ENCODE peak calls at places on chromosome X, in six cellular contexts. D is neural progenitor cell; E is CD8-positive, alpha-beta T cell; P is CD8-positive, alpha-beta memory T cell; C is aorta; G is testis. S is an unnamed sample. For H3K4me1, the result is how much of the 10 kb centered on the place peaks cover.

GRCh38 chrX:76555816-76556215 is 128.3 kb downstream of the MAGEE1 start:
- DNase-seq in D (peak), E (no peak), P (no peak), C (no peak), G (peak), S (no peak)

GRCh38 chrX:100289159-100289558 is 120.9 kb downstream of the PCDH19 start:
- DNase-seq in D (no peak), E (no peak), P (no peak), C (no peak), G (no peak), S (no peak)

GRCh38 chrX:136272325-136272724 is 21.1 kb upstream of the MAP7D3 start:
- DNase-seq in D (no peak), E (no peak), P (no peak), C (no peak), G (no peak), S (no peak)

GRCh38 chrX:10310502-10310901 is 153.7 kb downstream of the CLCN4 start:
- DNase-seq in D (no peak), E (no peak), P (no peak), C (no peak), G (no peak), S (no peak)

GRCh38 chrX:2894885-2895292 is 34.2 kb downstream of the ARSD start:
- DNase-seq in D (no peak), E (no peak), P (no peak), C (no peak), G (no peak), S (no peak)

GRCh38 chrX:149720021-149720689 is 8.3 kb downstream of the MAGEA11 start:
- DNase-seq in D (peak), E (no peak), P (no peak), C (no peak), G (no peak), S (no peak)

GRCh38 chrX:105191878-105192277 is 28.6 kb downstream of the TEX13A start:
- DNase-seq in D (peak), E (no peak), P (no peak), C (no peak), G (peak), S (no peak)

GRCh38 chrX:144732588-144732987 is 514.7 kb upstream of the SPANXN1 start:
- DNase-seq in D (no peak), E (no peak), P (no peak), C (no peak), G (no peak), S (no peak)

GRCh38 chrX:113644426-113644825 is 803.8 kb upstream of the AMOT start:
- DNase-seq in D (no peak), E (no peak), P (no peak), C (no peak), G (no peak), S (no peak)

GRCh38 chrX:26925088-26925487 is 538.1 kb downstream of the PPP4R3C start:
- DNase-seq in D (no peak), E (no peak), P (no peak), C (no peak), G (no peak), S (no peak)

GRCh38 chrX:24515447-24515846 is 50.4 kb downstream of the PDK3 start:
- DNase-seq in D (peak), E (no peak), P (no peak), C (no peak), G (peak), S (no peak)

GRCh38 chrX:8783100-8784098 is 17.8 kb downstream of the FAM9A start:
- DNase-seq in D (peak), E (peak), P (peak), C (no peak), G (peak), S (no peak)

GRCh38 chrX:10932842-10933440 is 178.2 kb upstream of the HCCS start:
- DNase-seq in D (no peak), E (no peak), P (no peak), C (no peak), G (no peak), S (no peak)

GRCh38 chrX:46572295-46572936 is 1.1 kb upstream of the CHST7 start:
- DNase-seq in D (no peak), E (peak), P (peak), C (no peak), G (no peak), S (no peak)

GRCh38 chrX:146409528-146409927 is 400.0 kb upstream of the CXorf51B start:
- DNase-seq in D (no peak), E (no peak), P (no peak), C (no peak), G (no peak), S (no peak)

GRCh38 chrX:150565551-150565950 is 2.9 kb upstream of the MTM1 start:
- DNase-seq in D (no peak), E (no peak), P (no peak), C (no peak), G (no peak), S (no peak)

GRCh38 chrX:150730719-150731118 is 37.5 kb downstream of the MTMR1 start:
- DNase-seq in D (no peak), E (no peak), P (no peak), C (no peak), G (no peak), S (no peak)

GRCh38 chrX:107571296-107571998 is 56.9 kb upstream of the PRPS1 start:
- DNase-seq in D (no peak), E (no peak), P (no peak), C (no peak), G (no peak), S (no peak)

GRCh38 chrX:50813843-50814661 is at the start of gene SHROOM4:
- DNase-seq in D (peak), E (no peak), P (no peak), C (peak), G (peak), S (peak)

GRCh38 chrX:9515973-9516538 is 51.2 kb downstream of the TBL1X start:
- DNase-seq in D (no peak), E (no peak), P (no peak), C (no peak), G (peak), S (no peak)

GRCh38 chrX:1244164-1245076 is 24.2 kb upstream of the CSF2RA start:
- DNase-seq in D (peak), E (no peak), P (no peak), C (no peak), G (no peak), S (no peak)

GRCh38 chrX:100363926-100364325 is 46.1 kb downstream of the PCDH19 start:
- DNase-seq in D (no peak), E (no peak), P (no peak), C (no peak), G (no peak), S (no peak)

GRCh38 chrX:107014927-107015326 is 14.9 kb upstream of the MORC4 start:
- DNase-seq in D (no peak), E (no peak), P (no peak), C (no peak), G (no peak), S (no peak)

GRCh38 chrX:136497556-136498048 is at the start of gene HTATSF1:
- DNase-seq in D (peak), E (no peak), P (no peak), C (no peak), G (no peak), S (no peak)

GRCh38 chrX:101619336-101619735 is 1.5 kb upstream of the ARMCX6 start:
- DNase-seq in D (peak), E (no peak), P (no peak), C (no peak), G (no peak), S (no peak)

GRCh38 chrX:78140206-78140605 is 756 bp upstream of the TAF9B start:
- DNase-seq in D (no peak), E (no peak), P (no peak), C (peak), G (no peak), S (no peak)

GRCh38 chrX:120310861-120311631 is at the start of gene TMEM255A:
- DNase-seq in D (peak), E (no peak), P (no peak), C (no peak), G (no peak), S (peak)
- H3K4me3 ChIP-seq in D (peak), E (peak), P (peak), C (peak), G (no peak), S (peak)

GRCh38 chrX:115560978-115561604 is at the start of gene PLS3:
- DNase-seq in D (peak), E (no peak), P (no peak), C (peak), G (peak), S (peak)
- H3K27ac ChIP-seq in D (peak), E (no peak), P (no peak), C (peak), G (peak), S (peak)

GRCh38 chrX:72045552-72046277 is 86.0 kb downstream of the RTL5 start:
- DNase-seq in D (peak), E (no peak), P (no peak), C (no peak), G (no peak), S (no peak)

GRCh38 chrX:72041166-72041565 is 90.5 kb downstream of the RTL5 start:
- DNase-seq in D (no peak), E (no peak), P (no peak), C (no peak), G (no peak), S (no peak)

GRCh38 chrX:72045141-72045540 is 86.6 kb downstream of the RTL5 start:
- DNase-seq in D (peak), E (no peak), P (no peak), C (no peak), G (no peak), S (no peak)

GRCh38 chrX:72041901-72042859 is 89.5 kb downstream of the RTL5 start:
- DNase-seq in D (no peak), E (no peak), P (no peak), C (no peak), G (peak), S (peak)

GRCh38 chrX:72042860-72043248 is 88.9 kb downstream of the RTL5 start:
- DNase-seq in D (no peak), E (no peak), P (no peak), C (no peak), G (no peak), S (no peak)
- H3K4me1 ChIP-seq in D (under half), E (under half), P (under half), C (under half), G (under half), S (under half)

GRCh38 chrX:125293792-125294780 is 25.6 kb upstream of the TEX13C start:
- DNase-seq in D (no peak), E (no peak), P (no peak), C (no peak), G (no peak), S (no peak)
- H3K4me3 ChIP-seq in D (no peak), E (no peak), P (no peak), C (no peak), G (no peak), S (no peak)

GRCh38 chrX:40175416-40176255 is 77.9 kb upstream of the BCOR start:
- DNase-seq in D (peak), E (peak), P (peak), C (peak), G (peak), S (peak)

GRCh38 chrX:40172980-40173661 is 75.4 kb upstream of the BCOR start:
- DNase-seq in D (no peak), E (no peak), P (no peak), C (no peak), G (no peak), S (no peak)

GRCh38 chrX:40176256-40176978 is 78.7 kb upstream of the BCOR start:
- DNase-seq in D (peak), E (peak), P (peak), C (peak), G (peak), S (peak)

GRCh38 chrX:40173662-40174593 is 76.2 kb upstream of the BCOR start:
- DNase-seq in D (peak), E (peak), P (peak), C (no peak), G (peak), S (no peak)

DNA sequence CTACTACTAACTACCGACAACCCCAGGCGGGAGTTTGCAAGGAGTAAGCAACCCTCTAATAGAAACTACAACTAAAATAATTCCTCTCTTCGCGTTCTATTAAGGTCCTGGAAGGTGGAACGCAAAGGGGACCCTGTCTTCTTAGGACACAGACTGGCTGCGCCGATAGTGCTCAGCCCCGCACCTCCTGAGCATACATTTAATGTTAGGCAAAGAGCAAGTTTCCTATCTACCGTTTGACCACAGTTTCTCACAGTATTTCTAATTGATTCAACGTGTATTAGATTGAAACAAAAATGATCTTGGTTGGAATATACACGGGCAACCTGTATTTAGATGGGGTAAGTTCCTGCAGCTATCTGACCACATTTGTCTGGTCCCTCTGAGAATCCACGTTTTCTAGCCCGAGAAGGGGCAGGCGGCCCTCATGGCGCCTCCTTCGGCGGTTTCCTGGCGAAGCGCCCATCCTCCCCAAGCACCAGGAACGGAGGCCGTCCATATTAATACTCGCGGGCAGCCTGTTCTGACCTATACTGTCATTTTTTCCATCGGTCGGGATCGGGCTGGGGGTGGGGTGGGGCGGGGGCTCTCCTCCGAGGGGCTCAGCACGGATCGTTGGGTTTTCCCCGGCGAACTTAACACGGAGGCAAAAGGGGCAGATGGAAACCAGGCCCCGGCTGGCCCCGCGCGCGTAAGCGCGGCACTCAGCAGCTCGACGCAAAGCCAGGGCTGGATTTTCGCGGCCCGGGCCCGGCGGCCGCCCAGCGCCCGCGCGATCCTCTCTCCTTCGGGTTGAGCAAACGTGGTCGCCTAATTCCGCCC is 77.0 kb upstream of the BCOR start:
- DNase-seq in D (peak), E (no peak), P (peak), C (peak), G (peak), S (peak)
- H3K27ac ChIP-seq in D (no peak), E (peak), P (peak), C (peak), G (peak), S (peak)

DNA sequence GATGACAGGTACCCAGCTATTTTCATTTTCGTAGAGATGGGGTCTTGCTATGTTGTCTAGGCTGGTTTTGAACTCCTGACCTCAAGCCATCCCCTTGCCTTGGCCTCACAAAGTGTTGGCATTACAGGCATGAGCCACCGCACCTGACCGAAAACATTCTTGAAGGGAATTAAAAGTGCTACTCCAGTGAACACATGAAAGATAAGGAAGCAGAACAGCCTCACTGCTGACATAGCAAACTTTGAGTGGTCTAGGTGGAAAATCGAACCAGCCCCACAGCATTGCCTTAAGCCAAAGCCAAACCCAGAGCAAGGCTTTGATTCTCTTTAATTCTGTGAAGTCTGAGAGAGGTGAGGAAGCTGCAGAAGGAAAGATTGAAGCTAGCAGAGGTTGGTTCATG is 65.1 kb downstream of the KDM6A start:
- DNase-seq in D (no peak), E (no peak), P (no peak), C (no peak), G (no peak), S (no peak)
- H3K4me1 ChIP-seq in D (under half), E (under half), P (under half), C (under half), G (under half), S (under half)

DNA sequence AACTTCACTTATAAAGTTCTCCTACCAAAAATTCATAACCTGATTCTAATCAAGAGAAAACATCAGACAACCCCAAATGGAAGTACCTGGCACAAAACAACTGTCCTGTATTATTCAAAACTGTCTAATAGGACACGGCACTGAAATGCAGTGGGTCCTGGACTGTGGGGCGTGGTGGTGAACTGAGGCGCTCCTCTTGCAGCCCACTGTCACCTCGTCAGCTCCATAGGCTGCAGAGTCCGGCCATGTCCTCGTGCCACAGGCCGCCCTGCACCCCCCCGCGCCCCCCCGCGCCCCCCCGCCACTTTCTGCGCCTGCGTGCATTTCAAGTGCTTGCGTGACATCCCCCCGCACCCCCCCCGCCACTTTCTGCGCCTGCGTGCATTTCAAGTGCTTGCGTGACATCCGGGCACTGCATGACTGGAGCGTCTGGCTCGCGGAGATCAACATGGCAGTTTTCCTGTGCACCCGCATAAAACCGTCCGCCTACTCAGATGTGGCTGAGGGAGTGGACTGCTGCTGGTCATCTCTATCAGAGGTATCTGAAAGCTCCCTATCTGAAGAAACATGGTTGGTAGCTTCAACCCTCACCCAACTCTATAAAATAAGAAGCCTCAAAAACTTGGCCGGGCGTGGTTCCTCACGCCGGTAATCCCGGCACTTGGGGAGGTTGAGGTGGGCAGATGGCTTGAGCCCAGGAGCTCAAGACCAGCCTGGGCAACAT is 28.8 kb downstream of the ATXN3L start:
- DNase-seq in D (no peak), E (no peak), P (no peak), C (no peak), G (peak), S (no peak)
- H3K4me3 ChIP-seq in D (no peak), E (no peak), P (no peak), C (no peak), G (no peak), S (no peak)

GRCh38 chrX:64334467-64334866 is 60.8 kb downstream of the MTMR8 start:
- DNase-seq in D (peak), E (no peak), P (no peak), C (no peak), G (no peak), S (no peak)

GRCh38 chrX:64330284-64330683 is 65.0 kb downstream of the MTMR8 start:
- DNase-seq in D (no peak), E (no peak), P (no peak), C (no peak), G (no peak), S (no peak)
- H3K27ac ChIP-seq in D (no peak), E (no peak), P (no peak), C (no peak), G (no peak), S (no peak)

S was measured in right cardiac atrium.